ENCODE peak calls at places on chromosomes 2 and 18, in nine cellular contexts. Z is heart left ventricle, E is transverse colon, Q is suprapubic skin, C is spleen, A is K562, W is A549, G is H1, F is endothelial cell of umbilical vein. J is an unnamed sample.

GRCh38 chr18:58682429-58683069 is 11.3 kb downstream of the MALT1 start:
- DNase-seq in Z (peak), E (peak), Q (no peak), C (no peak), A (no peak), W (peak), G (no peak), F (peak), J (peak)

GRCh38 chr18:33802955-33803354 is 224.9 kb downstream of the ASXL3 start:
- DNase-seq in Z (no peak), E (peak), Q (no peak), C (no peak), A (no peak), W (no peak), G (no peak), F (no peak), J (peak)

GRCh38 chr2:74025971-74026612 is 41.4 kb downstream of the TET3 start:
- DNase-seq in Z (no peak), E (peak), Q (no peak), C (peak), A (no peak), W (no peak), G (no peak), F (no peak), J (no peak)

GRCh38 chr2:192190474-192190873 is 4.3 kb downstream of the TMEFF2 start:
- DNase-seq in Z (no peak), E (no peak), Q (no peak), C (no peak), A (no peak), W (peak), G (no peak), F (peak), J (no peak)

GRCh38 chr2:19228720-19229119 is 129.7 kb downstream of the OSR1 start:
- DNase-seq in Z (no peak), E (no peak), Q (no peak), C (no peak), A (no peak), W (no peak), G (peak), F (no peak), J (no peak)

GRCh38 chr18:13464432-13465125 is 246.0 kb downstream of the LDLRAD4 start:
- DNase-seq in Z (peak), E (peak), Q (peak), C (peak), A (peak), W (no peak), G (no peak), F (peak), J (peak)

GRCh38 chr18:9239708-9240107 is 94.9 kb upstream of the TWSG1 start:
- DNase-seq in Z (no peak), E (no peak), Q (no peak), C (no peak), A (no peak), W (no peak), G (no peak), F (no peak), J (no peak)

GRCh38 chr2:168712053-168712452 is 90.4 kb upstream of the NOSTRIN start:
- DNase-seq in Z (no peak), E (no peak), Q (no peak), C (no peak), A (no peak), W (no peak), G (no peak), F (no peak), J (no peak)

GRCh38 chr2:37230581-37230980 is 815 bp downstream of the CEBPZ start:
- DNase-seq in Z (no peak), E (peak), Q (no peak), C (no peak), A (peak), W (peak), G (no peak), F (no peak), J (no peak)

GRCh38 chr2:233074106-233074505 is 14.0 kb downstream of the INPP5D start:
- DNase-seq in Z (no peak), E (no peak), Q (peak), C (no peak), A (no peak), W (no peak), G (no peak), F (no peak), J (no peak)

GRCh38 chr2:151922845-151923666 is 94.8 kb upstream of the ARL5A start:
- DNase-seq in Z (peak), E (peak), Q (peak), C (peak), A (no peak), W (peak), G (no peak), F (peak), J (no peak)

GRCh38 chr2:154700142-154700541 is 1.6 kb downstream of the KCNJ3 start:
- DNase-seq in Z (no peak), E (no peak), Q (no peak), C (no peak), A (no peak), W (no peak), G (no peak), F (no peak), J (peak)

GRCh38 chr2:135257383-135258090 is 205.4 kb downstream of the RAB3GAP1 start:
- DNase-seq in Z (no peak), E (no peak), Q (no peak), C (no peak), A (no peak), W (no peak), G (no peak), F (no peak), J (no peak)

GRCh38 chr2:102365763-102366162 is 10.2 kb downstream of the IL18R1 start:
- DNase-seq in Z (no peak), E (no peak), Q (no peak), C (no peak), A (no peak), W (no peak), G (no peak), F (no peak), J (no peak)

GRCh38 chr2:158459161-158460003 is 2.6 kb downstream of the PKP4 start:
- DNase-seq in Z (no peak), E (no peak), Q (no peak), C (no peak), A (no peak), W (peak), G (no peak), F (peak), J (no peak)

GRCh38 chr2:219252084-219252483 is 959 bp upstream of the TUBA4B start:
- DNase-seq in Z (no peak), E (peak), Q (no peak), C (no peak), A (no peak), W (no peak), G (no peak), F (no peak), J (peak)

GRCh38 chr2:158806941-158807340 is 11.8 kb downstream of the DAPL1 start:
- DNase-seq in Z (no peak), E (no peak), Q (no peak), C (no peak), A (no peak), W (no peak), G (no peak), F (no peak), J (no peak)

GRCh38 chr18:63138469-63139340 is 180.9 kb downstream of the BCL2 start:
- DNase-seq in Z (no peak), E (peak), Q (no peak), C (peak), A (no peak), W (no peak), G (peak), F (no peak), J (no peak)

GRCh38 chr18:45954070-45954712 is 12.9 kb downstream of the EPG5 start:
- DNase-seq in Z (no peak), E (no peak), Q (no peak), C (no peak), A (no peak), W (peak), G (no peak), F (no peak), J (no peak)

GRCh38 chr18:48800877-48801727 is 149.7 kb downstream of the SMAD7 start:
- DNase-seq in Z (peak), E (peak), Q (no peak), C (peak), A (no peak), W (no peak), G (peak), F (no peak), J (peak)

GRCh38 chr18:66226782-66227181 is 377.1 kb downstream of the CDH19 start:
- DNase-seq in Z (no peak), E (no peak), Q (no peak), C (no peak), A (no peak), W (no peak), G (no peak), F (no peak), J (no peak)

GRCh38 chr18:54946149-54946581 is 13.1 kb downstream of the CCDC68 start:
- DNase-seq in Z (peak), E (peak), Q (no peak), C (no peak), A (peak), W (peak), G (no peak), F (peak), J (peak)

GRCh38 chr18:54948350-54948837 is 10.9 kb downstream of the CCDC68 start:
- DNase-seq in Z (no peak), E (no peak), Q (no peak), C (no peak), A (no peak), W (peak), G (no peak), F (no peak), J (no peak)

GRCh38 chr18:54942569-54942968 is 16.7 kb downstream of the CCDC68 start:
- DNase-seq in Z (no peak), E (no peak), Q (no peak), C (no peak), A (no peak), W (no peak), G (no peak), F (no peak), J (no peak)

GRCh38 chr18:54947115-54947514 is 12.1 kb downstream of the CCDC68 start:
- DNase-seq in Z (peak), E (peak), Q (no peak), C (no peak), A (no peak), W (peak), G (no peak), F (peak), J (no peak)

GRCh38 chr18:54945726-54946125 is 13.5 kb downstream of the CCDC68 start:
- DNase-seq in Z (no peak), E (no peak), Q (no peak), C (no peak), A (no peak), W (no peak), G (no peak), F (no peak), J (no peak)
- TF ChIP-seq POLR2A in Z (no peak), E (no peak), Q (no peak), C (no peak), A (no peak), W (no peak), G (no peak), F (no peak), J (no peak)

DNA sequence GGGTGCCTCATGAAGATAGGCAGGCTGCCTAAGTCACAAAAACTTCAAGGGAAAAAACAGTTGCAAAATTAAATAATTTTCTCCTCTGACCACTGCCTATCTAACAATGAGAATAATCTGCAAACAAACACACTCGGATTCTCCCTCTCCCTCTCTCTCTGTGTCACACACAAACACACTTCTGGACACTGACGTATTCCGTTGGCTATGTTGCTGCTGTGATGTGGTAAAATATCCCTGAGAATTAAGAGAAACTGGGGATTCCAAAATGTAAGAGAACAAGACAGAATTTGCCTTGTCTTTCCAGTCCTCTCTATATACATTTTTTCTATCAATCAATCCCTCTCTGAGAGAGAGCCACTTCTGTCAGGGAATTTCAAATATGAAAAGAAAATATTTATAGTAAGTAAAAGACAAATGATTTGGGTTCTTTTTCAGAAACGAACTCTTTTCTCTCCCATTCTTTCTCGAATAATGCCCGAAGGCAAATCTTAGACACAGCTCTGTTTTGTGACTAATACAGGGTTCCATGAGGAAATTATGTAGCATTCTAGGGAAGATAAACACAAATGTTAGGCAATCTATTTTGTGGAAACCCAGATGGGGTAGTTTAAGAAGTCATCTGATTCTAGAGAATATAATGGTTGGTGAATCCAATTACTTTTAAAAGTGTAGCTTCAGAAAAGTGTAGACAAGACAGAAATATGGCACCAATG is 310.3 kb upstream of the CYP26B1 start:
- DNase-seq in Z (no peak), E (no peak), Q (no peak), C (no peak), A (no peak), W (no peak), G (no peak), F (no peak), J (no peak)
- H3K4me3 ChIP-seq in Z (no peak), E (no peak), Q (no peak), C (no peak), A (no peak), W (no peak), G (no peak), F (no peak), J (no peak)

GRCh38 chr2:231674587-231675334 is 33.6 kb upstream of the PTMA start:
- DNase-seq in Z (peak), E (peak), Q (peak), C (peak), A (peak), W (peak), G (peak), F (peak), J (peak)

GRCh38 chr2:231671617-231672350 is 36.5 kb upstream of the PTMA start:
- DNase-seq in Z (no peak), E (peak), Q (no peak), C (peak), A (no peak), W (no peak), G (no peak), F (no peak), J (no peak)

GRCh38 chr2:231670892-231671616 is 37.3 kb upstream of the PTMA start:
- DNase-seq in Z (no peak), E (peak), Q (no peak), C (peak), A (peak), W (peak), G (no peak), F (peak), J (no peak)

GRCh38 chr2:231673348-231673770 is 35.0 kb upstream of the PTMA start:
- DNase-seq in Z (peak), E (peak), Q (no peak), C (no peak), A (peak), W (peak), G (peak), F (no peak), J (no peak)

GRCh38 chr2:231672617-231673347 is 35.5 kb upstream of the PTMA start:
- DNase-seq in Z (peak), E (peak), Q (no peak), C (peak), A (peak), W (peak), G (peak), F (no peak), J (no peak)
- TF ChIP-seq POLR2A in Z (no peak), E (peak), Q (no peak), C (no peak), A (peak), W (peak), G (no peak), F (no peak), J (no peak)

DNA sequence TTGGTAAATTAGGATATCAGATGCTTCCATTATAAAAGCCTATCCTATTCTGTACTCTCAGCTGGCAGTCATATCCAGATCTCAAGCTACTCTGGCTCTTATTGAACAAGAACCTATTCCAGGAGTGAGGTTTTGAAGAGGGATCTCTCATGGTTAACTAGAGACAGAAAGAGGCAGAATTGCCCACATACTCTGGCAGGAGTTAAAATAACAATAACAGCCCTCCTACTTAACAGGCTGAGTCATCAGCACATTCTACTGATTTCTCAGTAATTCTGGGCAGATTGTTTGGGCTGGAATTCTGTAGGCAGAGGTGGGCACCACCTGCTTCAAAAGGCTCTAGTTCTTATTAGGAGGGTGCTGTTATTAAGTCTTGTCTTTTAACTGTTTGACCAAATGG is 142.0 kb upstream of the UNC80 start:
- DNase-seq in Z (no peak), E (no peak), Q (no peak), C (no peak), A (no peak), W (no peak), G (no peak), F (peak), J (no peak)
- H3K4me3 ChIP-seq in Z (no peak), E (no peak), Q (no peak), C (no peak), A (no peak), W (no peak), G (no peak), F (no peak), J (no peak)